ENCODE peak calls at places on chromosomes 3 and 15, in nine cellular contexts. Z is NT2/D1; E is left ventricle myocardium inferior; R is right lobe of liver; S is neuronal stem cell; A is mucosa of descending colon; X is naive thymus-derived CD4-positive, alpha-beta T cell; H is mesendoderm; M is IMR-90. O is an unnamed sample. For H3K4me1, the result is how much of the 10 kb centered on the place peaks cover.

GRCh38 chr3:48243886-48244285 is 3.0 kb downstream of the ZNF589 start:
- DNase-seq in H (no peak), X (no peak), E (no peak), R (no peak), A (no peak), S (no peak), Z (no peak), M (no peak), O (no peak)

GRCh38 chr15:89903858-89904130 is 9.0 kb downstream of the ARPIN start:
- DNase-seq in Z (no peak), R (peak), M (no peak), X (no peak), H (no peak), A (no peak), E (no peak), S (no peak), O (no peak)

GRCh38 chr3:14402304-14402811 is at the start of gene SLC6A6:
- DNase-seq in E (peak), X (peak), R (peak), Z (peak), H (peak), S (peak), M (peak), A (peak), O (peak)

GRCh38 chr3:136903899-136904298 is 41.9 kb downstream of the NCK1 start:
- DNase-seq in E (no peak), S (no peak), X (no peak), A (no peak), H (no peak), Z (no peak), R (no peak), M (no peak), O (no peak)

GRCh38 chr3:23455775-23456174 is 252.6 kb downstream of the UBE2E2 start:
- DNase-seq in S (no peak), X (no peak), Z (no peak), E (no peak), H (no peak), R (no peak), M (peak), A (no peak), O (no peak)

GRCh38 chr3:143158549-143158988 is 39.0 kb downstream of the CHST2 start:
- DNase-seq in Z (no peak), H (no peak), S (no peak), A (no peak), E (no peak), X (no peak), M (peak), R (no peak), O (no peak)

GRCh38 chr3:82390868-82391267 is 629.4 kb upstream of the GBE1 start:
- DNase-seq in S (no peak), M (no peak), R (no peak), Z (no peak), E (no peak), A (no peak), X (no peak), H (no peak), O (no peak)

GRCh38 chr3:122930371-122930997 is 97.1 kb downstream of the SEMA5B start:
- DNase-seq in X (no peak), H (no peak), Z (no peak), R (no peak), S (no peak), E (no peak), M (no peak), A (no peak), O (no peak)

GRCh38 chr3:190142041-190142440 is 21.3 kb upstream of the P3H2 start:
- DNase-seq in M (no peak), R (no peak), Z (no peak), A (no peak), E (no peak), X (no peak), S (no peak), H (no peak), O (no peak)

GRCh38 chr3:23312866-23313265 is 109.7 kb downstream of the UBE2E2 start:
- DNase-seq in Z (no peak), S (no peak), E (no peak), M (peak), H (no peak), X (no peak), R (no peak), A (no peak), O (no peak)

GRCh38 chr3:70984756-70985155 is 598.8 kb downstream of the FOXP1 start:
- DNase-seq in E (no peak), X (no peak), Z (no peak), H (no peak), M (peak), R (no peak), S (no peak), A (no peak), O (no peak)

GRCh38 chr3:16834214-16834613 is 50.5 kb upstream of the PLCL2 start:
- DNase-seq in E (no peak), S (no peak), Z (no peak), H (no peak), A (no peak), R (no peak), M (no peak), X (no peak), O (no peak)

GRCh38 chr15:79009388-79009787 is 64.5 kb upstream of the CTSH start:
- DNase-seq in A (no peak), H (no peak), S (no peak), M (no peak), E (no peak), Z (no peak), R (no peak), X (no peak), O (no peak)
- H3K4me1 ChIP-seq in A (under half), H (under half), S (under half), M (under half), E (under half), Z (under half), R (under half), X (under half), O (under half)

GRCh38 chr15:98791046-98791701 is 142.8 kb downstream of the IGF1R start:
- DNase-seq in S (no peak), H (no peak), M (no peak), Z (no peak), A (no peak), E (no peak), R (no peak), X (no peak), O (no peak)

GRCh38 chr15:98787936-98788757 is 139.8 kb downstream of the IGF1R start:
- DNase-seq in X (no peak), Z (no peak), A (no peak), S (no peak), H (peak), E (no peak), R (no peak), M (peak), O (no peak)

GRCh38 chr15:98787190-98787589 is 138.9 kb downstream of the IGF1R start:
- DNase-seq in Z (no peak), A (no peak), S (no peak), X (no peak), E (no peak), R (no peak), H (no peak), M (no peak), O (no peak)

GRCh38 chr15:98790270-98790669 is 141.9 kb downstream of the IGF1R start:
- DNase-seq in A (no peak), S (no peak), R (no peak), E (no peak), Z (no peak), M (no peak), H (no peak), X (no peak), O (no peak)

GRCh38 chr15:98789020-98789419 is 140.7 kb downstream of the IGF1R start:
- DNase-seq in M (no peak), H (no peak), Z (no peak), R (no peak), E (no peak), A (no peak), X (no peak), S (no peak), O (no peak)
- H3K4me1 ChIP-seq in M (under half), H (under half), Z (under half), R (under half), E (half or more), A (under half), X (under half), S (under half), O (under half)

DNA sequence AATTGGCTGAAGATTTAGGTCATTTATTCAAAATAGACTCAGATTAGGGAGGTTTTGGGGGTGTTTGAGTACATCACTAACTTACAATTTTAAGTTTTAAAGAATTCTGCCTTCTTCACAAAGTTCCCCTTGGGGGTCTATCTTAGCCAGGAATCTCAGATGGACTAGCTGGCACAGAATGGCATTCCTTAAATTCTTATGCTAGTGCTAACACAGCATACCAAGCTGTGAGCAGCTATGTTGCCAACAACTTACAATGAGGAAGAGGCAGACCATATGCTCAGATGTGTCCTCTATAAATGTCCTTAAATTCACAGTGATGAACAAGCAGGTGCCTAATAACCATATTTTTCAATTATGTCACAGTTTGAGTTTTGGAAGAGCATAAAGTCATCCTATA is 60.9 kb upstream of the NPHP3 start:
- DNase-seq in H (peak), A (no peak), R (no peak), S (no peak), Z (peak), X (no peak), E (no peak), M (no peak), O (no peak)
- H3K4me1 ChIP-seq in H (under half), A (under half), R (under half), S (under half), Z (under half), X (under half), E (under half), M (under half), O (under half)

DNA sequence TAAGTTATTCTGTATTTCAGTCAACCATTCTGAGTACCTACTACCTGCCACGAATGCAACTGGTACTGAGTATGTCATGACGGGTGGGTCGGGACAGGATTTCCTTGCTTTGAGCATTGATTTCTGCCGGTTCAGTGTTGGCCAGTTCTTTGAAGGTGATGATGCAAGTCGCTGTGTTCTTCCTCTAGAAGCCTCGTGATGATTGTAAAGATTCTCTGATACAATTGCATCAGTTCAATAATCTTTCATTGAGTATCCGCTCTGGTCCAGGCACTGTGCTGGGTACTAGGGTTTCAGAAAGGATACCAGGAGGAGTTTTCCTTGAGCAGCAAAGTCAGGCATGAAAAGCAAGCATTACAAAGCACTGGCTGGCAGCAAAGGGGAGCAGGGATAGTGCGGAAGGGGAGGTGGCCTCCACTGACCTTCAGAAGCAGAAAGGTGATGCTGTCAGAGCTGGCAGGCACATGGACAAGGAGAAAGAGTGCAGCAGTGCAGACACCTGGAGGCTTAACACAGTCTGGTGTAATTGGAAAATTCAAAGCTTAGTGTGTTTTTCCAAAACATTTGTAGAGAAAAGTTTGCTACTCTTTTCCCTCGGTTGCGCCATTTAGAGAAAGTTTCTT is 100.1 kb downstream of the RPL39L start:
- DNase-seq in H (no peak), A (peak), E (no peak), Z (no peak), R (peak), X (no peak), M (no peak), S (no peak), O (no peak)
- H3K4me1 ChIP-seq in H (under half), A (under half), E (half or more), Z (under half), R (under half), X (under half), M (under half), S (under half), O (half or more)

O was measured in CD8-positive, alpha-beta T cell.